ENCODE peak calls at places on chromosome 1, in eight cellular contexts. J is NCI-H2081; S is ACHN; D is HT-29; N is CD8-positive, alpha-beta T cell; I is globus pallidus; K is GM23338; Y is lower lobe of right lung. L is an unnamed sample.

GRCh38 chr1:203133969-203134725 is 6.6 kb downstream of the ADORA1 start:
- DNase-seq in K (peak), N (no peak), I (no peak), D (no peak), Y (no peak), S (peak), J (no peak), L (peak)

GRCh38 chr1:36089393-36090121 is 865 bp downstream of the ADPRS start:
- DNase-seq in J (no peak), Y (no peak), K (peak), D (peak), S (peak), N (no peak), I (no peak), L (peak)

GRCh38 chr1:192521734-192522133 is 53.8 kb upstream of the RGS1 start:
- DNase-seq in N (peak), Y (no peak), I (no peak), S (no peak), J (no peak), D (no peak), K (no peak), L (no peak)

GRCh38 chr1:14924455-14925325 is 228.9 kb upstream of the TMEM51 start:
- DNase-seq in D (peak), S (peak), J (no peak), K (peak), N (no peak), Y (peak), I (peak), L (peak)

GRCh38 chr1:9852410-9853301 is 28.9 kb upstream of the CLSTN1 start:
- DNase-seq in I (peak), K (no peak), N (no peak), J (no peak), S (no peak), Y (no peak), D (no peak), L (peak)

GRCh38 chr1:222588135-222588534 is 1.6 kb downstream of the TAF1A start:
- DNase-seq in J (no peak), D (no peak), I (no peak), N (no peak), S (no peak), Y (no peak), K (no peak), L (no peak)

GRCh38 chr1:167200272-167200671 is 20.4 kb upstream of the POU2F1 start:
- DNase-seq in I (no peak), D (no peak), Y (no peak), N (no peak), S (no peak), J (no peak), K (no peak), L (no peak)

GRCh38 chr1:19038732-19039131 is 82.3 kb upstream of the IFFO2 start:
- DNase-seq in N (no peak), D (no peak), Y (no peak), I (no peak), S (no peak), K (no peak), J (no peak), L (no peak)

GRCh38 chr1:26021647-26022403 is at the start of gene EXTL1:
- DNase-seq in D (no peak), S (peak), I (no peak), J (no peak), Y (no peak), K (peak), N (no peak), L (no peak)

L was measured in HCEC 1CT.